ENCODE peak calls at places on chromosomes 7 and 10, in five cellular contexts. One of them, this sample, is unnamed.

GRCh38 chr7:131897790-131898165 is 341.4 kb upstream of the PODXL start:
- DNase-seq in A549: no peak
- DNase-seq in myocyte: no peak
- DNase-seq in fibroblast of villous mesenchyme: no peak
- DNase-seq in neuronal stem cell: no peak
- DNase-seq in this sample: no peak

GRCh38 chr10:48309711-48310226 is 3.3 kb downstream of the MAPK8 start:
- DNase-seq in A549: peak
- DNase-seq in myocyte: no peak
- DNase-seq in fibroblast of villous mesenchyme: peak
- DNase-seq in neuronal stem cell: no peak
- DNase-seq in this sample: peak

GRCh38 chr10:86258488-86258887 is 108.1 kb downstream of the GRID1 start:
- DNase-seq in A549: no peak
- DNase-seq in myocyte: no peak
- DNase-seq in fibroblast of villous mesenchyme: no peak
- DNase-seq in neuronal stem cell: no peak
- DNase-seq in this sample: no peak

GRCh38 chr7:148883233-148884048 is 650 bp downstream of the EZH2 start:
- DNase-seq in A549: peak
- DNase-seq in myocyte: peak
- DNase-seq in fibroblast of villous mesenchyme: no peak
- DNase-seq in neuronal stem cell: peak
- DNase-seq in this sample: peak

GRCh38 chr10:12748186-12748585 is 253.3 kb downstream of the CCDC3 start:
- DNase-seq in A549: no peak
- DNase-seq in myocyte: no peak
- DNase-seq in fibroblast of villous mesenchyme: no peak
- DNase-seq in neuronal stem cell: no peak
- DNase-seq in this sample: no peak

GRCh38 chr10:51397695-51398094 is 301.7 kb downstream of the CSTF2T start:
- DNase-seq in A549: no peak
- DNase-seq in myocyte: peak
- DNase-seq in fibroblast of villous mesenchyme: peak
- DNase-seq in neuronal stem cell: no peak
- DNase-seq in this sample: no peak

GRCh38 chr10:67841737-67842136 is 3.7 kb upstream of the DNAJC12 start:
- DNase-seq in A549: no peak
- DNase-seq in myocyte: no peak
- DNase-seq in fibroblast of villous mesenchyme: no peak
- DNase-seq in neuronal stem cell: no peak
- DNase-seq in this sample: no peak

GRCh38 chr10:60382946-60383681 is 6.6 kb downstream of the ANK3 start:
- DNase-seq in A549: peak
- DNase-seq in myocyte: no peak
- DNase-seq in fibroblast of villous mesenchyme: peak
- DNase-seq in neuronal stem cell: no peak
- DNase-seq in this sample: peak

GRCh38 chr10:128210215-128211063 is 84.2 kb upstream of the MKI67 start:
- DNase-seq in A549: peak
- DNase-seq in myocyte: peak
- DNase-seq in fibroblast of villous mesenchyme: peak
- DNase-seq in neuronal stem cell: peak
- DNase-seq in this sample: peak

GRCh38 chr7:64581391-64581790 is 18.5 kb upstream of the ZNF680 start:
- DNase-seq in A549: no peak
- DNase-seq in myocyte: no peak
- DNase-seq in fibroblast of villous mesenchyme: no peak
- DNase-seq in neuronal stem cell: no peak
- DNase-seq in this sample: no peak

GRCh38 chr7:148344406-148344805 is 246.2 kb upstream of the C7orf33 start:
- DNase-seq in A549: no peak
- DNase-seq in myocyte: no peak
- DNase-seq in fibroblast of villous mesenchyme: no peak
- DNase-seq in neuronal stem cell: no peak
- DNase-seq in this sample: no peak

GRCh38 chr10:17028843-17029580 is 100.6 kb downstream of the CUBN start:
- DNase-seq in A549: no peak
- DNase-seq in myocyte: no peak
- DNase-seq in fibroblast of villous mesenchyme: no peak
- DNase-seq in neuronal stem cell: no peak
- DNase-seq in this sample: no peak

GRCh38 chr7:148958061-148958460 is 70.2 kb downstream of the PDIA4 start:
- DNase-seq in A549: no peak
- DNase-seq in myocyte: no peak
- DNase-seq in fibroblast of villous mesenchyme: no peak
- DNase-seq in neuronal stem cell: no peak
- DNase-seq in this sample: no peak

GRCh38 chr10:72107325-72108003 is 19.1 kb upstream of the SPOCK2 start:
- DNase-seq in A549: peak
- DNase-seq in myocyte: peak
- DNase-seq in fibroblast of villous mesenchyme: no peak
- DNase-seq in neuronal stem cell: no peak
- DNase-seq in this sample: no peak

GRCh38 chr7:30379131-30379530 is 94.7 kb downstream of the ZNRF2 start:
- DNase-seq in A549: peak
- DNase-seq in myocyte: peak
- DNase-seq in fibroblast of villous mesenchyme: no peak
- DNase-seq in neuronal stem cell: no peak
- DNase-seq in this sample: no peak

This sample was measured in mesenchymal stem cell.